ENCODE peak calls at places on chromosomes 5 and 9, in nine cellular contexts. One of them, this sample, is unnamed.

GRCh38 chr5:124963236-124963929 is 216.9 kb upstream of the ZNF608 start:
- DNase-seq in lung: no peak
- DNase-seq in colonic mucosa: no peak
- DNase-seq in stomach: no peak
- DNase-seq in adrenal gland: no peak
- DNase-seq in heart left ventricle: no peak
- DNase-seq in OCI-LY7: no peak
- DNase-seq in heart right ventricle: no peak
- DNase-seq in fibroblast of lung: peak; percentile 97
- DNase-seq in this sample: no peak

GRCh38 chr9:108815156-108815555 is 40.6 kb downstream of the ACTL7B start:
- DNase-seq in lung: peak; percentile 53
- DNase-seq in colonic mucosa: no peak
- DNase-seq in stomach: no peak
- DNase-seq in adrenal gland: no peak
- DNase-seq in heart left ventricle: no peak
- DNase-seq in OCI-LY7: no peak
- DNase-seq in heart right ventricle: no peak
- DNase-seq in fibroblast of lung: no peak
- DNase-seq in this sample: no peak

GRCh38 chr5:36435516-36435915 is 133.8 kb upstream of the RANBP3L start:
- DNase-seq in lung: no peak
- DNase-seq in colonic mucosa: no peak
- DNase-seq in stomach: no peak
- DNase-seq in adrenal gland: no peak
- DNase-seq in heart left ventricle: no peak
- DNase-seq in OCI-LY7: no peak
- DNase-seq in heart right ventricle: no peak
- DNase-seq in fibroblast of lung: no peak
- DNase-seq in this sample: no peak

GRCh38 chr5:175805256-175806011 is 65.9 kb upstream of the CPLX2 start:
- DNase-seq in lung: no peak
- DNase-seq in colonic mucosa: no peak
- DNase-seq in stomach: no peak
- DNase-seq in adrenal gland: no peak
- DNase-seq in heart left ventricle: no peak
- DNase-seq in OCI-LY7: no peak
- DNase-seq in heart right ventricle: no peak
- DNase-seq in fibroblast of lung: no peak
- DNase-seq in this sample: no peak

GRCh38 chr9:32426278-32426939 is 42.0 kb downstream of the ACO1 start:
- DNase-seq in lung: no peak
- DNase-seq in colonic mucosa: no peak
- DNase-seq in stomach: peak; percentile 68
- DNase-seq in adrenal gland: peak; percentile 16
- DNase-seq in heart left ventricle: no peak
- DNase-seq in OCI-LY7: no peak
- DNase-seq in heart right ventricle: no peak
- DNase-seq in fibroblast of lung: peak; percentile 98
- DNase-seq in this sample: peak; percentile 85

GRCh38 chr9:94699715-94700114 is 26.8 kb upstream of the AOPEP start:
- DNase-seq in lung: no peak
- DNase-seq in colonic mucosa: no peak
- DNase-seq in stomach: no peak
- DNase-seq in adrenal gland: no peak
- DNase-seq in heart left ventricle: no peak
- DNase-seq in OCI-LY7: no peak
- DNase-seq in heart right ventricle: no peak
- DNase-seq in fibroblast of lung: no peak
- DNase-seq in this sample: no peak

GRCh38 chr9:131734165-131734610 is 5.7 kb downstream of the RAPGEF1 start:
- DNase-seq in lung: peak; percentile 61
- DNase-seq in colonic mucosa: peak; percentile 89
- DNase-seq in stomach: peak; percentile 82
- DNase-seq in adrenal gland: peak; percentile 50
- DNase-seq in heart left ventricle: no peak
- DNase-seq in OCI-LY7: peak; percentile 58
- DNase-seq in heart right ventricle: peak; percentile 55
- DNase-seq in fibroblast of lung: no peak
- DNase-seq in this sample: peak; percentile 84

GRCh38 chr9:76223749-76224340 is 170.4 kb downstream of the RFK start:
- DNase-seq in lung: no peak
- DNase-seq in colonic mucosa: no peak
- DNase-seq in stomach: no peak
- DNase-seq in adrenal gland: no peak
- DNase-seq in heart left ventricle: no peak
- DNase-seq in OCI-LY7: no peak
- DNase-seq in heart right ventricle: no peak
- DNase-seq in fibroblast of lung: peak; percentile 79
- DNase-seq in this sample: no peak

GRCh38 chr9:69168709-69169217 is 5.3 kb upstream of the TJP2 start:
- DNase-seq in lung: no peak
- DNase-seq in colonic mucosa: peak; percentile 64
- DNase-seq in stomach: no peak
- DNase-seq in adrenal gland: peak; percentile 16
- DNase-seq in heart left ventricle: no peak
- DNase-seq in OCI-LY7: peak; percentile 14
- DNase-seq in heart right ventricle: no peak
- DNase-seq in fibroblast of lung: peak; percentile 86
- DNase-seq in this sample: peak; percentile 83

GRCh38 chr5:1386274-1386717 is 41.4 kb upstream of the CLPTM1L start:
- DNase-seq in lung: peak; percentile 71
- DNase-seq in colonic mucosa: peak; percentile 66
- DNase-seq in stomach: peak; percentile 85
- DNase-seq in adrenal gland: peak; percentile 82
- DNase-seq in heart left ventricle: peak; percentile 39
- DNase-seq in OCI-LY7: peak; percentile 71
- DNase-seq in heart right ventricle: peak; percentile 43
- DNase-seq in fibroblast of lung: peak; percentile 7
- DNase-seq in this sample: peak; percentile 74

GRCh38 chr5:52760695-52761366 is 26.9 kb upstream of the ITGA1 start:
- DNase-seq in lung: no peak
- DNase-seq in colonic mucosa: no peak
- DNase-seq in stomach: no peak
- DNase-seq in adrenal gland: no peak
- DNase-seq in heart left ventricle: no peak
- DNase-seq in OCI-LY7: no peak
- DNase-seq in heart right ventricle: no peak
- DNase-seq in fibroblast of lung: no peak
- DNase-seq in this sample: no peak

GRCh38 chr5:16713386-16713928 is 96.7 kb upstream of the RETREG1 start:
- DNase-seq in lung: no peak
- DNase-seq in colonic mucosa: no peak
- DNase-seq in stomach: no peak
- DNase-seq in adrenal gland: no peak
- DNase-seq in heart left ventricle: no peak
- DNase-seq in OCI-LY7: no peak
- DNase-seq in heart right ventricle: no peak
- DNase-seq in fibroblast of lung: peak; percentile 70
- DNase-seq in this sample: no peak

GRCh38 chr9:120477534-120478001 is 102.4 kb downstream of the CDK5RAP2 start:
- DNase-seq in lung: peak; percentile 66
- DNase-seq in colonic mucosa: peak; percentile 71
- DNase-seq in stomach: peak; percentile 57
- DNase-seq in adrenal gland: peak; percentile 64
- DNase-seq in heart left ventricle: peak; percentile 44
- DNase-seq in OCI-LY7: peak; percentile 28
- DNase-seq in heart right ventricle: peak; percentile 42
- DNase-seq in fibroblast of lung: peak; percentile 92
- DNase-seq in this sample: peak; percentile 65

GRCh38 chr9:123642291-123643278 is 286.6 kb downstream of the CRB2 start:
- DNase-seq in lung: peak; percentile 83
- DNase-seq in colonic mucosa: peak; percentile 76
- DNase-seq in stomach: peak; percentile 74
- DNase-seq in adrenal gland: peak; percentile 66
- DNase-seq in heart left ventricle: peak; percentile 47
- DNase-seq in OCI-LY7: no peak
- DNase-seq in heart right ventricle: no peak
- DNase-seq in fibroblast of lung: peak; percentile 67
- DNase-seq in this sample: no peak

GRCh38 chr5:107388111-107388861 is 282.5 kb downstream of the EFNA5 start:
- DNase-seq in lung: no peak
- DNase-seq in colonic mucosa: no peak
- DNase-seq in stomach: no peak
- DNase-seq in adrenal gland: no peak
- DNase-seq in heart left ventricle: no peak
- DNase-seq in OCI-LY7: peak; percentile 58
- DNase-seq in heart right ventricle: no peak
- DNase-seq in fibroblast of lung: peak; percentile 86
- DNase-seq in this sample: no peak

GRCh38 chr5:139474815-139475791 is 4.3 kb downstream of the SMIM33 start:
- DNase-seq in lung: peak; percentile 53
- DNase-seq in colonic mucosa: peak; percentile 61
- DNase-seq in stomach: no peak
- DNase-seq in adrenal gland: no peak
- DNase-seq in heart left ventricle: no peak
- DNase-seq in OCI-LY7: no peak
- DNase-seq in heart right ventricle: no peak
- DNase-seq in fibroblast of lung: peak; percentile 89
- DNase-seq in this sample: no peak

GRCh38 chr5:157265714-157266285 is at the start of gene CYFIP2:
- DNase-seq in lung: peak; percentile 56
- DNase-seq in colonic mucosa: peak; percentile 72
- DNase-seq in stomach: peak; percentile 76
- DNase-seq in adrenal gland: peak; percentile 62
- DNase-seq in heart left ventricle: peak; percentile 69
- DNase-seq in OCI-LY7: peak; percentile 91
- DNase-seq in heart right ventricle: peak; percentile 70
- DNase-seq in fibroblast of lung: peak; percentile 7
- DNase-seq in this sample: peak; percentile 72

GRCh38 chr5:157259699-157260098 is 6.2 kb upstream of the CYFIP2 start:
- DNase-seq in lung: no peak
- DNase-seq in colonic mucosa: no peak
- DNase-seq in stomach: no peak
- DNase-seq in adrenal gland: no peak
- DNase-seq in heart left ventricle: no peak
- DNase-seq in OCI-LY7: no peak
- DNase-seq in heart right ventricle: no peak
- DNase-seq in fibroblast of lung: no peak
- DNase-seq in this sample: no peak

GRCh38 chr5:157267025-157267424 is 1.1 kb downstream of the CYFIP2 start:
- DNase-seq in lung: no peak
- DNase-seq in colonic mucosa: no peak
- DNase-seq in stomach: no peak
- DNase-seq in adrenal gland: peak; percentile 54
- DNase-seq in heart left ventricle: no peak
- DNase-seq in OCI-LY7: no peak
- DNase-seq in heart right ventricle: no peak
- DNase-seq in fibroblast of lung: no peak
- DNase-seq in this sample: no peak

GRCh38 chr5:157266286-157267007 is 524 bp downstream of the CYFIP2 start:
- DNase-seq in lung: no peak
- DNase-seq in colonic mucosa: peak; percentile 48
- DNase-seq in stomach: peak; percentile 50
- DNase-seq in adrenal gland: peak; percentile 26
- DNase-seq in heart left ventricle: no peak
- DNase-seq in OCI-LY7: peak; percentile 75
- DNase-seq in heart right ventricle: peak; percentile 31
- DNase-seq in fibroblast of lung: no peak
- DNase-seq in this sample: peak; percentile 57

GRCh38 chr5:157263586-157264090 is 2.3 kb upstream of the CYFIP2 start:
- DNase-seq in lung: no peak
- DNase-seq in colonic mucosa: no peak
- DNase-seq in stomach: no peak
- DNase-seq in adrenal gland: no peak
- DNase-seq in heart left ventricle: no peak
- DNase-seq in OCI-LY7: peak; percentile 34
- DNase-seq in heart right ventricle: no peak
- DNase-seq in fibroblast of lung: no peak
- DNase-seq in this sample: no peak
- H3K4me1 ChIP-seq in lung: no peaks in the 10 kb centered on the region
- H3K4me1 ChIP-seq in colonic mucosa: peaks cover 4% of the 10 kb centered on the region
- H3K4me1 ChIP-seq in stomach: peaks cover 17% of the 10 kb centered on the region
- H3K4me1 ChIP-seq in adrenal gland: peaks cover 5% of the 10 kb centered on the region
- H3K4me1 ChIP-seq in heart left ventricle: peaks cover 25% of the 10 kb centered on the region
- H3K4me1 ChIP-seq in OCI-LY7: peaks cover 41% of the 10 kb centered on the region
- H3K4me1 ChIP-seq in heart right ventricle: peaks cover 30% of the 10 kb centered on the region
- H3K4me1 ChIP-seq in fibroblast of lung: no peaks in the 10 kb centered on the region
- H3K4me1 ChIP-seq in this sample: peaks cover 5% of the 10 kb centered on the region

DNA sequence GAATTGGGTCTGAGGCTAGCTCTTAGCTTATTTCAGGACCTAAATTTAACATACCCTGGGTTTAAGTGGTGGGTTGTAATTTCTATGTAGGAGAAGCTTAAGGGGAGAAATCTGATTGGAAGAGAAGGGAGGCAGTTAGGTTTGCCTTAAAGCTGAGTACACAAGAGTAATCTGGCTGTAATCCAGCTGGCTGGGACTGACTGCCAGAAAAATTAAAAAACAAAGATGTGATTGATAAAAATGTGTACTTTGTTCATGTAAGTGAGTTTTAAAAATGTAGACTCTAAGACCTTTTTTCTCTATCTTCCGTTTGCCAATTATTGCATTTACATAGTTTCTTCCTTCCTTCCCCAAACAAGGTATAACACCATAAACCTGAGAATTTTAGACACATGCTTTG is 17.4 kb upstream of the MSMP start:
- DNase-seq in lung: no peak
- DNase-seq in colonic mucosa: peak; percentile 71
- DNase-seq in stomach: peak; percentile 77
- DNase-seq in adrenal gland: peak; percentile 35
- DNase-seq in heart left ventricle: no peak
- DNase-seq in OCI-LY7: no peak
- DNase-seq in heart right ventricle: no peak
- DNase-seq in fibroblast of lung: peak; percentile 65
- DNase-seq in this sample: no peak
- H3K27ac ChIP-seq in lung: peak overlapping the region; percentile 3
- H3K27ac ChIP-seq in colonic mucosa: peak overlapping the region; percentile 77
- H3K27ac ChIP-seq in stomach: peak overlapping the region; percentile 66
- H3K27ac ChIP-seq in adrenal gland: peak overlapping the region; percentile 27
- H3K27ac ChIP-seq in heart left ventricle: peak overlapping the region; percentile 68
- H3K27ac ChIP-seq in OCI-LY7: no peak overlapping the region
- H3K27ac ChIP-seq in heart right ventricle: peak overlapping the region; percentile 73
- H3K27ac ChIP-seq in fibroblast of lung: no peak overlapping the region
- H3K27ac ChIP-seq in this sample: no peak overlapping the region

DNA sequence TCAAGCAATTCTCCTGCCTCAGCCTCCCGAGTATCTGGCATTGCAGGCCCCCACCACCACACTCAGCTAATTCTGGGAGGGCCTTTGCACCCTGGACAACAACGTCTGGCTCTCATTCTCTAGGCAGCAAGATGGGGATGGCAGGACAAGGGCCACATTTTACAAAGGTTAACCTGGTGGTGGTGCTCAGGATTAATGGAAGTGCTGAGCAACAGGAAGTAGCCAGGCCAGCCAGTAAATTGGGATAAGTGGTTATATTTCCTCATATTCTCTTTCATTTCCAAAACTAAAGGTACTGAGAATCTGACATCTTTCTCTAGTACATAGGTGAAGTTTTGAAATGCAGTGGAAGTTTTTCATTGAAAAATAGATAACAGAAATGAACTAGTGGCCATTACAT is 24.7 kb upstream of the ASPN start:
- DNase-seq in lung: no peak
- DNase-seq in colonic mucosa: no peak
- DNase-seq in stomach: no peak
- DNase-seq in adrenal gland: no peak
- DNase-seq in heart left ventricle: no peak
- DNase-seq in OCI-LY7: no peak
- DNase-seq in heart right ventricle: no peak
- DNase-seq in fibroblast of lung: peak; percentile 14
- DNase-seq in this sample: no peak
- TF ChIP-seq CTCF in lung: no peak
- TF ChIP-seq CTCF in colonic mucosa: no peak
- TF ChIP-seq CTCF in stomach: no peak
- TF ChIP-seq CTCF in adrenal gland: no peak
- TF ChIP-seq CTCF in heart left ventricle: no peak
- TF ChIP-seq CTCF in OCI-LY7: no peak
- TF ChIP-seq CTCF in heart right ventricle: no peak
- TF ChIP-seq CTCF in fibroblast of lung: no peak
- TF ChIP-seq CTCF in this sample: peak; percentile 14

GRCh38 chr5:4553968-4554367 is 586.2 kb upstream of the ADAMTS16 start:
- DNase-seq in lung: no peak
- DNase-seq in colonic mucosa: no peak
- DNase-seq in stomach: no peak
- DNase-seq in adrenal gland: no peak
- DNase-seq in heart left ventricle: no peak
- DNase-seq in OCI-LY7: no peak
- DNase-seq in heart right ventricle: no peak
- DNase-seq in fibroblast of lung: no peak
- DNase-seq in this sample: no peak
- H3K4me1 ChIP-seq in lung: no peaks in the 10 kb centered on the region
- H3K4me1 ChIP-seq in colonic mucosa: no peaks in the 10 kb centered on the region
- H3K4me1 ChIP-seq in stomach: no peaks in the 10 kb centered on the region
- H3K4me1 ChIP-seq in adrenal gland: no peaks in the 10 kb centered on the region
- H3K4me1 ChIP-seq in heart left ventricle: no peaks in the 10 kb centered on the region
- H3K4me1 ChIP-seq in OCI-LY7: no peaks in the 10 kb centered on the region
- H3K4me1 ChIP-seq in heart right ventricle: no peaks in the 10 kb centered on the region
- H3K4me1 ChIP-seq in fibroblast of lung: no peaks in the 10 kb centered on the region
- H3K4me1 ChIP-seq in this sample: no peaks in the 10 kb centered on the region